ENCODE peak calls at places on chromosomes 4 and X, in six cellular contexts. N is uterus, Y is MM.1S, G is ovary, D is right cardiac atrium, Z is psoas muscle. J is an unnamed sample.
A peak's percentile ranks its signal among the peaks of the same experiment; 100 is the strongest.

GRCh38 chr4:89762311-89762710 is 74.7 kb downstream of the SNCA start:
- DNase-seq in Z (no peak), G (no peak), D (no peak), Y (no peak), N (no peak), J (no peak)

GRCh38 chr4:148857234-148857972 is 415.2 kb upstream of the NR3C2 start:
- DNase-seq in N (no peak), Z (no peak), D (no peak), Y (no peak), G (no peak), J (no peak)

GRCh38 chr4:118772149-118773081 is 63.5 kb downstream of the SEC24D start:
- DNase-seq in D (no peak), N (no peak), Z (no peak), Y (peak; percentile 60), G (no peak), J (no peak)

GRCh38 chr4:52904421-52904820 is 42.3 kb downstream of the RASL11B start:
- DNase-seq in D (no peak), N (no peak), G (no peak), Z (no peak), Y (no peak), J (peak; percentile 34)

GRCh38 chr4:24657768-24658617 is 73.6 kb upstream of the DHX15 start:
- DNase-seq in D (peak; percentile 70), Z (no peak), Y (peak; percentile 30), N (no peak), G (no peak), J (no peak)

GRCh38 chr4:87716350-87717041 is 66.4 kb downstream of the DMP1 start:
- DNase-seq in Z (no peak), G (peak; percentile 17), N (peak; percentile 42), Y (no peak), D (no peak), J (no peak)

GRCh38 chrX:23749576-23749975 is 6.5 kb upstream of the ACOT9 start:
- DNase-seq in Y (no peak), G (no peak), N (no peak), D (no peak), Z (no peak), J (no peak)

GRCh38 chrX:109687903-109688302 is 45.2 kb downstream of the ACSL4 start:
- DNase-seq in Z (no peak), N (no peak), Y (no peak), G (no peak), D (no peak), J (no peak)

GRCh38 chr4:10104211-10104990 is 12.2 kb downstream of the WDR1 start:
- DNase-seq in D (peak; percentile 47), Y (peak; percentile 69), G (no peak), N (no peak), Z (no peak), J (no peak)

GRCh38 chr4:81049861-81050423 is 19.4 kb downstream of the BMP3 start:
- DNase-seq in Y (no peak), G (no peak), Z (no peak), N (no peak), D (no peak), J (no peak)
- H3K27ac ChIP-seq in Y (no peak overlapping the region), G (peak overlapping the region; percentile 2), Z (no peak overlapping the region), N (no peak overlapping the region), D (no peak overlapping the region), J (no peak overlapping the region)

DNA sequence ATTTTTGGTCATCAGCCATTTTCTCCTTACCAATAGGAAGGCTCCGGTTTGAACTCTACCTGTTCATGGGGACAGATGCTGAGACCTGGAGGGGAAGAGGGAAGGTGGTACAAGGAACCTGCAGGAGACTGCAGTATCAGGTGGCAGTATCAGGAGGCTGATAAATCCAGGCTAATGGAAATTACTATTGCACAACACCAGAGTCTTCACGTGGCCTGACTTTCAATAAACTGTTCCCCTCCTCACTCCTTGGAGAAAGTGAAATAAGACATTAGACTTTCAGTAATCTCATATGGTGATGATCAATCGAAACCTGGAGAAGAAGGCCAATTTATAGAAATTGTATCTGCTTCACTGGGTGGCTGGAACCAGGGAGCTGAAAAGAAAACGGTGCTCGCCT is 46.2 kb upstream of the BCOR start:
- DNase-seq in N (no peak), G (no peak), D (no peak), Z (no peak), Y (no peak), J (no peak)
- H3K4me1 ChIP-seq in N (peaks cover 5% of the 10 kb centered on the region), G (peaks cover 8% of the 10 kb centered on the region), D (peaks cover 13% of the 10 kb centered on the region), Z (peaks cover 7% of the 10 kb centered on the region), Y (no peaks in the 10 kb centered on the region), J (peaks cover 7% of the 10 kb centered on the region)

DNA sequence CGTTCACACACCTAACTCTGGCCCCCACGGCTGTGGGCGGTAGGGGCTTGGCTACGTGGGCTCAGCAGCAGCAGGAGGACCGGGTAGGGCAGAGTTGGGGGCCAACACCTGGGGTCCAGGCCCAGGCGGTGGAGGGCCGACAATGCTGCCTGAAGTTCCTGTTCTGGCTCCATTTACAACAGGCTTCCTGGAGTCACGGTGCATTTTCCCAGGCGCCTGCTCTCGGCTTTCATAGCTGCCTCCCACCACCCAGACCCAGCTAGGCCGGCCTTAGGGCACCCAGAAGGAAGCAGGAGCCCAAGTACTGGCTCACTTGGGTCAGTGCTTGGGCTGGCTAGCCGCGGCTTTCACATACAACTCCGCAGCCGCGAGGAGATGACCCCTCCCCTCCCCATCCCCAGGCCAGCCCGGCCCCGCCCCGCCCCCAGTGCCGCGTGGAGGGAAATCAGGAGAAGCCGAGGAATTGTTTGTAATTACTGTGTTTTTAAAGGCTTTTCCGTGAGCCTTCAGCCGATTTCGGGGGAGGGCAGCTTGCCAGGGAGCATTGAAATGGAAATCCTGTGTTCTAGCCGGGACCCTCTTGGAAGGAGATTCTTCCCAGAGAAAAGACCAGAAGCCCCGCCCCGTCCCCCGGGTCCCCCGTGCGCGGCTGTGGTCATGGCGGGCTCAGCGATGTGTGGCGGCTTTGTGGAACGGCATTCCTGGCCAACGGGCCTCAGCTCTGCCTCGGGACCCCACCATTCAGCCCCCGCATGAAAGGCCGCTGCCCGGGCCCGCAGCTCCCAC is 28.5 kb downstream of the PJA1 start:
- DNase-seq in D (peak; percentile 85), N (peak; percentile 52), Y (no peak), Z (peak; percentile 68), G (peak; percentile 67), J (no peak)
- H3K4me3 ChIP-seq in D (peak overlapping the region; percentile 47), N (peak overlapping the region; percentile 13), Y (no peak overlapping the region), Z (peak overlapping the region; percentile 47), G (peak overlapping the region; percentile 14), J (no peak overlapping the region)

DNA sequence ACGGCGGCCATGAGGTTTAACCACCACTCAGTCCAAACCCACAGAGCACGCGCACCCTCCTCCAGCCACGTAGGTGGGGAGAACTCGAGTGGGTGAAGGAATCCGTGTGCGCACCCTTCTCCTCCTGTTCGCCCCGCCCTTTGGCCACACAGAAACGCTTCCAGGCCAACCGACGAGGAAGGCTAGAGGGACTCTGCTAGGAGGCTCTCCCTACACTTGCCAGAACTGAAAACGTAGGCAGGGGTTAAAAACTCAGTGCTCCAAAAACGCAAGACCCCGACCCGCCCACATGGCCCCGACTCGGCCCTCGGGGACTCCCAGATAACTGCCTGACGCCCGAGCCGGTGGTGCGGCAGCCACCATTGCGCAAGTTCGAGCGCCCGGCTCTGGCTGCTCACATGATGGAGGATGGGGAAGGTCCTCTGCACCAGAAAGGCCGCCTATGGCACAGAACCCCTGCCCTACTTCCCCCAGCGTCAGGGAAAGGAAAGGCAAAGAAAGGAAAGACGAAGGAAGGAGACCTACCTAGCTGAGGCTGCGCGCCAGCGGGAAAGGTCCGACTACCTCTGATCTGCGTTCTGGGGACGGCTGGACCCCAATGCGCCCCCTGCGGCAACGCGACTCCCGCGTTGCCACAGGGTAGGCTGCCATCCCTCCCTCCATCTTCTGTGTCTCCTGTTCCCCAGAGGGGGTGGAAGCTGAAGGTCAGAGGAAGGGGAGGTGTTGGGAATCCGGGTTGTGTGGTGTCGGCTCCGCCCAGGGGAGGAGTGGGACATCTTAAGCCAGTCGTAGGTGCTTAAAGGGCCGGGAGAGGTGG is 201.9 kb upstream of the AGTR2 start:
- DNase-seq in Y (peak; percentile 9), D (peak; percentile 83), G (peak; percentile 41), N (peak; percentile 20), Z (peak; percentile 67), J (no peak)
- H3K27ac ChIP-seq in Y (no peak overlapping the region), D (peak overlapping the region; percentile 69), G (no peak overlapping the region), N (peak overlapping the region; percentile 39), Z (no peak overlapping the region), J (no peak overlapping the region)

GRCh38 chrX:154049209-154050112 is 29.8 kb upstream of the IRAK1 start:
- DNase-seq in Y (no peak), Z (peak; percentile 68), G (no peak), D (peak; percentile 66), N (no peak), J (no peak)

GRCh38 chrX:154047266-154047665 is 27.6 kb upstream of the IRAK1 start:
- DNase-seq in Z (no peak), G (no peak), D (no peak), N (no peak), Y (no peak), J (no peak)

GRCh38 chrX:154048398-154048797 is 28.7 kb upstream of the IRAK1 start:
- DNase-seq in Y (no peak), Z (no peak), G (no peak), D (no peak), N (no peak), J (no peak)

GRCh38 chrX:154044045-154044444 is 24.3 kb upstream of the IRAK1 start:
- DNase-seq in N (no peak), Z (no peak), Y (no peak), G (no peak), D (no peak), J (no peak)

DNA sequence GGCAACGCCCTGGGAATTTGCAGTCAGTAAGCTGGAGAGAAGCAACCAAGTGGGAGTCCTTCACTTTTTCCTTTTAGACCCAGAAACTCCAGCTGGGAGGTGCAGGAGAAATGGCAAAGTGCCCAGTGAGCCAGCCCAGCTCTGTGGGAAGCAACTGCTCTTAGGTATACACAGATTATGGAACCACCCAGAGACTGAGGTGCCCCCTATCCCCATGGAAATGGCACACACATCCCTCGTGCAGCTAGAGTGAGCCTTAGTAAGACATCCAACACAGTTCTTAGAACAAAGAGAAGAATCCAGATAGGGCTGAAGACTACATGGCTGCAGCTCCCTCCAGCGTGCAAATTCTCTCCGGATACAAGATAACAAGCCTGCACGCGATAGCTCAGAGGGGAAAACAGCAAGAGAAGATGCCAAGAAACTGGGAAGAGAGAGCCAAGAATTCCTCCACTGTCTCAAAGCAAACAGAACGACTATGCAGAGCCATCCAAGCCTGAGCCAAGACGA is 26.6 kb upstream of the IRAK1 start:
- DNase-seq in D (peak; percentile 75), N (peak; percentile 43), G (peak; percentile 65), Y (no peak), Z (no peak), J (peak; percentile 65)
- H3K4me1 ChIP-seq in D (peaks cover 36% of the 10 kb centered on the region), N (peaks cover 8% of the 10 kb centered on the region), G (peaks cover 31% of the 10 kb centered on the region), Y (no peaks in the 10 kb centered on the region), Z (peaks cover 77% of the 10 kb centered on the region), J (peaks cover 6% of the 10 kb centered on the region)